ENCODE peak calls at places on chromosomes 13 and 19, in four cellular contexts. T is fibroblast of lung, F is GM10248, O is cardiac fibroblast. E is an unnamed sample.

GRCh38 chr19:49595819-49596404 is 4.9 kb downstream of the PRR12 start:
- DNase-seq in T (no peak), O (no peak), F (no peak), E (peak)

GRCh38 chr13:29260684-29261083 is 334.8 kb downstream of the SLC7A1 start:
- DNase-seq in T (no peak), O (no peak), F (no peak), E (no peak)

GRCh38 chr13:112069727-112070300 is 2.9 kb downstream of the SOX1 start:
- DNase-seq in F (no peak), T (no peak), O (no peak), E (no peak)

GRCh38 chr13:41621716-41622508 is 164.6 kb downstream of the RGCC start:
- DNase-seq in O (peak), F (no peak), T (peak), E (no peak)

GRCh38 chr19:11191273-11191755 is 6.0 kb downstream of the KANK2 start:
- DNase-seq in O (peak), F (no peak), T (peak), E (no peak)

GRCh38 chr13:29707876-29708543 is 112.5 kb upstream of the SLC7A1 start:
- DNase-seq in F (peak), T (peak), O (peak), E (peak)

GRCh38 chr19:47095707-47096704 is 17.6 kb downstream of the ZC3H4 start:
- DNase-seq in F (no peak), O (peak), T (no peak), E (no peak)

GRCh38 chr19:45887311-45887710 is 1.4 kb upstream of the IRF2BP1 start:
- DNase-seq in T (no peak), O (no peak), F (no peak), E (no peak)

GRCh38 chr19:17803264-17803896 is 8.4 kb downstream of the B3GNT3 start:
- DNase-seq in F (no peak), T (no peak), O (no peak), E (no peak)

GRCh38 chr13:41017744-41018582 is 1.2 kb downstream of the ELF1 start:
- DNase-seq in O (no peak), T (no peak), F (no peak), E (no peak)

GRCh38 chr13:23748591-23748990 is 140.6 kb downstream of the MIPEP start:
- DNase-seq in F (no peak), T (no peak), O (no peak), E (no peak)

GRCh38 chr13:49836516-49836915 is 44.0 kb upstream of the KPNA3 start:
- DNase-seq in F (no peak), T (peak), O (no peak), E (no peak)

GRCh38 chr19:14088634-14089411 is 1.7 kb downstream of the SAMD1 start:
- DNase-seq in O (no peak), F (no peak), T (no peak), E (no peak)

GRCh38 chr19:31498781-31499180 is 149.5 kb upstream of the TSHZ3 start:
- DNase-seq in T (no peak), F (no peak), O (no peak), E (no peak)

GRCh38 chr13:43664700-43665191 is 122.0 kb downstream of the ENOX1 start:
- DNase-seq in O (peak), F (no peak), T (peak), E (no peak)

GRCh38 chr13:97256343-97256783 is 34.2 kb downstream of the MBNL2 start:
- DNase-seq in F (no peak), O (peak), T (peak), E (no peak)

GRCh38 chr19:28208745-28209144 is 1004.2 kb downstream of the UQCRFS1 start:
- DNase-seq in F (no peak), O (no peak), T (no peak), E (no peak)

GRCh38 chr19:22606212-22606553 is 27.9 kb upstream of the ZNF492 start:
- DNase-seq in T (no peak), F (no peak), O (no peak), E (no peak)

GRCh38 chr19:925912-926594 is at the start of gene ARID3A:
- DNase-seq in T (peak), F (peak), O (no peak), E (peak)

GRCh38 chr13:74070065-74070464 is 64.1 kb downstream of the KLF12 start:
- DNase-seq in T (no peak), F (no peak), O (no peak), E (no peak)

GRCh38 chr19:16873603-16874002 is 15.2 kb upstream of the F2RL3 start:
- DNase-seq in T (no peak), F (no peak), O (no peak), E (no peak)

GRCh38 chr19:17953869-17954268 is 13.0 kb upstream of the KCNN1 start:
- DNase-seq in O (no peak), F (no peak), T (no peak), E (no peak)

GRCh38 chr13:40672310-40673060 is 6.0 kb upstream of the FOXO1 start:
- DNase-seq in O (peak), F (no peak), T (peak), E (no peak)

GRCh38 chr13:31631071-31631470 is 108.3 kb upstream of the RXFP2 start:
- DNase-seq in O (peak), T (no peak), F (no peak), E (no peak)

GRCh38 chr13:110471833-110472162 is 89.7 kb downstream of the RAB20 start:
- DNase-seq in T (peak), O (peak), F (peak), E (peak)

GRCh38 chr13:37652596-37652995 is 54.0 kb upstream of the POSTN start:
- DNase-seq in T (no peak), O (no peak), F (no peak), E (no peak)

GRCh38 chr19:15124572-15125231 is 17.5 kb downstream of the SYDE1 start:
- DNase-seq in T (no peak), O (no peak), F (no peak), E (peak)

GRCh38 chr13:94115054-94115453 is 364.4 kb downstream of the DCT start:
- DNase-seq in F (no peak), O (no peak), T (no peak), E (no peak)

GRCh38 chr13:73702419-73703071 is 431.7 kb downstream of the KLF12 start:
- DNase-seq in F (peak), O (no peak), T (no peak), E (peak)

GRCh38 chr13:113748101-113748861 is 10.7 kb upstream of the TMEM255B start:
- DNase-seq in F (no peak), O (no peak), T (no peak), E (no peak)

GRCh38 chr13:33174491-33174890 is 111.1 kb downstream of the STARD13 start:
- DNase-seq in T (no peak), O (no peak), F (no peak), E (no peak)

GRCh38 chr13:33178197-33178699 is 107.3 kb downstream of the STARD13 start:
- DNase-seq in F (no peak), T (no peak), O (no peak), E (no peak)

GRCh38 chr13:33175991-33176390 is 109.6 kb downstream of the STARD13 start:
- DNase-seq in F (no peak), T (no peak), O (no peak), E (no peak)

GRCh38 chr13:33174980-33175379 is 110.6 kb downstream of the STARD13 start:
- DNase-seq in O (peak), F (no peak), T (no peak), E (no peak)

GRCh38 chr13:33176526-33176925 is 109.0 kb downstream of the STARD13 start:
- DNase-seq in F (no peak), O (peak), T (peak), E (no peak)
- TF ChIP-seq CTCF in F (no peak), O (no peak), T (no peak), E (no peak)

GRCh38 chr13:67421475-67421874 is 191.3 kb upstream of the PCDH9 start:
- DNase-seq in F (no peak), T (no peak), O (no peak), E (no peak)

GRCh38 chr13:67410645-67411044 is 180.5 kb upstream of the PCDH9 start:
- DNase-seq in F (no peak), O (no peak), T (no peak), E (no peak)

GRCh38 chr13:67416047-67416925 is 186.2 kb upstream of the PCDH9 start:
- DNase-seq in F (peak), O (peak), T (peak), E (no peak)
- TF ChIP-seq CTCF in F (peak), O (peak), T (peak), E (peak)

GRCh38 chr19:35205733-35206323 is 22.7 kb downstream of the FAM187B start:
- DNase-seq in O (no peak), F (no peak), T (no peak), E (no peak)
- TF ChIP-seq CTCF in O (no peak), F (no peak), T (no peak), E (no peak)

DNA sequence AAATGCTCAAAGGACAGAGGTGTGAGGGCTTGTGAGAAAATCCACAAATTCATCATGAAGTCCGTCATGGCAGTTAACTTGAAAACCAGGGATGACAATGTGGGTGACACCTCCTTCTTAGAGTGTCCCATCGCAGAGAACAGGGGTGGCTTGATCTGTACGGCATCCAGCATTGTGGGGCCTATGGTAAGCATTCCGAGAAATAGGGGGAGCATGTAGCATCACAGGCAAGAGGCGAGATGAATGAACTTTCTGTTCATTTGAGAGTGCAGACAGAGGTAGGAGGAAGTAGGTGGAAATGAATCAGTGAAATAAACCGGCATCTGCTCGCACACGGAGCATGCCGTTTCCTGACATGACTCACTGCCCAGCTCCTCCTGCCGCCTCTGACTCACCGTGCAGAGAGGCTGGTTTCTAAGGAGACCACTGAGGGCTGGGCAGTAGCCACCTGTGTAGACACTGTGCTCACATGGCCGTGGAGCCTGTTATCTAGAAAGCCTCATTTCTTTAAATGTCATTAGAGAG is 339.0 kb downstream of the RFC3 start:
- DNase-seq in O (peak), F (peak), T (peak), E (peak)
- TF ChIP-seq CTCF in O (no peak), F (no peak), T (no peak), E (no peak)

GRCh38 chr19:2087621-2088100 is 8.5 kb downstream of the MOB3A start:
- DNase-seq in F (peak), T (no peak), O (no peak), E (no peak)
- TF ChIP-seq CTCF in F (peak), T (no peak), O (no peak), E (peak)

DNA sequence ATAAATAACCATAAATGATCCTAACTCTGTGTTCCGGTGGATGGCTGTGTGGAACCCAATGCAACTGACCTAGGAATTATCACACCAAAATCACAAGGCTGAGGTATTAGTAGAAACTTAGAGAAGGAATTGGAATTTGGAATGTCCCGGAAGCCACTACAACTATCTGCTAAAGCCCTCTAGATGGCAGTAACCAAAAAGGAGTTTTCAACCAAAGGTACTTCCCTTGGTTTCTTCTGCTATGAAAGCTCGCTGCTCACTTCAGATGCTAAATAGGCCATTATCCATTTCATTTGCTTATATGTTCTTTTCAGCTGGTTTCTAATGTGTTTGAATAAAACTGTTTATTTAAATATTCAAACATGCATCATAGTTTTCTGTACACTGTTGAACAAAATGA is 1589.1 kb upstream of the SPRY2 start:
- DNase-seq in T (peak), O (peak), F (no peak), E (no peak)
- TF ChIP-seq CTCF in T (peak), O (no peak), F (no peak), E (no peak)

GRCh38 chr19:39752390-39752789 is 14.6 kb upstream of the CLC start:
- DNase-seq in O (no peak), T (no peak), F (no peak), E (no peak)

GRCh38 chr19:39745645-39746044 is 7.8 kb upstream of the CLC start:
- DNase-seq in O (no peak), F (no peak), T (no peak), E (no peak)

GRCh38 chr19:39752795-39753194 is 15.0 kb upstream of the CLC start:
- DNase-seq in T (no peak), O (no peak), F (no peak), E (no peak)

DNA sequence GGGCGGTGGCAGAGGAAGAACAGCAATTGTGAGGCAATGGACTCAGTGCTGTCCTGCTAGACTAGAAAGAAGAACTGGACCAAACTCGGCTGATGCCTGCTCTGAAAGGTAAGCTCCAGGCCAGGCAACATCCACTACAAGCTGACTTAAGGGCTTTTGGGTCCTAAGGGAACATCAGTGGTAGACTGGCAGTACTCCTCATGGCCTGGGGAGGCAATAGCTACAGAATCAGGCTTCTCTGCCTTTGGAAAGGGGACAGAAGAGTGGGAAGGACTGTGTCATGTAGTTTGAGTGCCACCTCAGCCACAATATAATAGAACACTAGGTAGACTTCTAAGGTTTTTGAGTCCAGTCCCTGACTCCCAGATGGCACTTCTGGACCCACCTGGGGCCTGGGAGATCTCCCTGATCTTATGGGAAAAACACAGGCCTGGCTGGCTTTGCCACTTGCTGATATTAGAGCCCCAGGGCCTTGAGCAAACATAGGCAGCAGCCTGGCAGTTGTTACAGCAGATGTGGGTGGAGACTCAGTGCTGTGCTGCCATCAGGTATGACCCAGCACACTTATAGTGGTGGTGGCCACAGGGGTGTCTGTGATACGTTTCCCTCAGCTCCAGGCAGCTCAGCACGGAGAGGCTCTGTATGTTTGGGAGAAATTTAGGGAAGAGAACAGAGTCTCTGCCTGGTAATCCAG is 9.2 kb upstream of the CLC start:
- DNase-seq in F (no peak), T (no peak), O (no peak), E (no peak)
- TF ChIP-seq CTCF in F (no peak), T (no peak), O (no peak), E (no peak)

GRCh38 chr13:80030491-80030890 is 310.4 kb downstream of the SPRY2 start:
- DNase-seq in T (no peak), F (no peak), O (peak), E (no peak)
- TF ChIP-seq CTCF in T (no peak), F (no peak), O (peak), E (no peak)

GRCh38 chr19:41959056-41960053 is at the start of gene RABAC1:
- DNase-seq in O (peak), T (peak), F (peak), E (peak)
- TF ChIP-seq CTCF in O (peak), T (no peak), F (peak), E (peak)